ENCODE peak calls at places on chromosomes 16 and 17, in ten cellular contexts. R is HCT116; C is neural progenitor cell; V is right lobe of liver; P is H9; J is psoas muscle; Y is lower lobe of right lung; Q is GM12878; Z is body of pancreas; A is CD8-positive, alpha-beta T cell. N is an unnamed sample. For H3K4me1, the result is how much of the 10 kb centered on the place peaks cover.

GRCh38 chr17:49063652-49064051 is 66.5 kb downstream of the IGF2BP1 start:
- DNase-seq in R (no peak), C (no peak), V (no peak), P (no peak), J (no peak), Y (no peak), Q (no peak), Z (no peak), A (no peak), N (no peak)

GRCh38 chr17:46964315-46965265 is 14.5 kb downstream of the RPRML start:
- DNase-seq in R (no peak), C (peak), V (no peak), P (peak), J (no peak), Y (no peak), Q (no peak), Z (no peak), A (no peak), N (peak)

GRCh38 chr17:43900858-43901754 is 6.2 kb downstream of the MPP2 start:
- DNase-seq in R (no peak), C (peak), V (no peak), P (peak), J (no peak), Y (no peak), Q (no peak), Z (no peak), A (no peak), N (no peak)

GRCh38 chr17:20202141-20202574 is 193.0 kb downstream of the SPECC1 start:
- DNase-seq in R (no peak), C (peak), V (no peak), P (peak), J (no peak), Y (no peak), Q (no peak), Z (no peak), A (no peak), N (no peak)

GRCh38 chr16:46996391-46996790 is 22.9 kb upstream of the DNAJA2 start:
- DNase-seq in R (no peak), C (no peak), V (no peak), P (peak), J (no peak), Y (no peak), Q (no peak), Z (no peak), A (no peak), N (no peak)

GRCh38 chr16:85473909-85474640 is 139.0 kb upstream of the GSE1 start:
- DNase-seq in R (no peak), C (no peak), V (no peak), P (no peak), J (peak), Y (no peak), Q (no peak), Z (no peak), A (no peak), N (no peak)

GRCh38 chr17:42743595-42744282 is 1.1 kb downstream of the EZH1 start:
- DNase-seq in R (no peak), C (no peak), V (no peak), P (no peak), J (no peak), Y (no peak), Q (no peak), Z (no peak), A (no peak), N (peak)

GRCh38 chr17:7440823-7441174 is 1.5 kb downstream of the FGF11 start:
- DNase-seq in R (no peak), C (peak), V (peak), P (peak), J (peak), Y (no peak), Q (no peak), Z (no peak), A (no peak), N (peak)

GRCh38 chr17:75245011-75245410 is 16.4 kb downstream of the GGA3 start:
- DNase-seq in R (no peak), C (no peak), V (no peak), P (no peak), J (no peak), Y (no peak), Q (no peak), Z (no peak), A (no peak), N (no peak)

GRCh38 chr16:23333034-23333579 is 31.0 kb downstream of the SCNN1B start:
- DNase-seq in R (no peak), C (no peak), V (no peak), P (no peak), J (no peak), Y (no peak), Q (no peak), Z (no peak), A (no peak), N (no peak)

GRCh38 chr17:80008383-80008840 is 27.3 kb downstream of the TBC1D16 start:
- DNase-seq in R (peak), C (peak), V (peak), P (peak), J (peak), Y (peak), Q (no peak), Z (peak), A (peak), N (peak)

GRCh38 chr17:31843382-31843780 is 15.7 kb downstream of the COPRS start:
- DNase-seq in R (no peak), C (no peak), V (no peak), P (no peak), J (no peak), Y (no peak), Q (no peak), Z (no peak), A (no peak), N (no peak)

GRCh38 chr16:67541391-67542263 is 13.0 kb downstream of the RIPOR1 start:
- DNase-seq in R (no peak), C (no peak), V (no peak), P (no peak), J (no peak), Y (no peak), Q (no peak), Z (peak), A (no peak), N (no peak)

GRCh38 chr17:34485999-34486398 is 93.4 kb upstream of the TMEM132E start:
- DNase-seq in R (no peak), C (no peak), V (no peak), P (no peak), J (no peak), Y (no peak), Q (no peak), Z (no peak), A (no peak), N (no peak)

GRCh38 chr17:63442549-63443035 is 3.5 kb downstream of the CYB561 start:
- DNase-seq in R (no peak), C (peak), V (no peak), P (peak), J (no peak), Y (no peak), Q (no peak), Z (peak), A (no peak), N (no peak)

GRCh38 chr16:84107921-84108320 is 8.8 kb downstream of the MBTPS1 start:
- DNase-seq in R (no peak), C (no peak), V (no peak), P (no peak), J (no peak), Y (no peak), Q (no peak), Z (no peak), A (no peak), N (no peak)

GRCh38 chr16:8194795-8195194 is 395.5 kb downstream of the TMEM114 start:
- DNase-seq in R (no peak), C (peak), V (no peak), P (peak), J (no peak), Y (no peak), Q (no peak), Z (no peak), A (no peak), N (no peak)

GRCh38 chr16:35102780-35103403 is 1643.5 kb downstream of the TP53TG3F start:
- DNase-seq in R (no peak), C (no peak), V (no peak), P (no peak), J (no peak), Y (no peak), Q (no peak), Z (no peak), A (no peak), N (no peak)

GRCh38 chr16:64440005-64440404 is 681.9 kb downstream of the CDH11 start:
- DNase-seq in R (no peak), C (no peak), V (no peak), P (no peak), J (no peak), Y (no peak), Q (no peak), Z (no peak), A (no peak), N (no peak)

GRCh38 chr17:48641541-48642058 is 15.4 kb upstream of the HOXB9 start:
- DNase-seq in R (no peak), C (peak), V (no peak), P (no peak), J (no peak), Y (no peak), Q (no peak), Z (no peak), A (no peak), N (no peak)

GRCh38 chr17:5241861-5242671 is 7.4 kb upstream of the SCIMP start:
- DNase-seq in R (no peak), C (no peak), V (no peak), P (no peak), J (no peak), Y (no peak), Q (no peak), Z (no peak), A (no peak), N (peak)

GRCh38 chr16:54027126-54027922 is 259.3 kb downstream of the IRX3 start:
- DNase-seq in R (no peak), C (no peak), V (no peak), P (no peak), J (no peak), Y (no peak), Q (no peak), Z (no peak), A (no peak), N (no peak)

GRCh38 chr17:6639651-6640535 is 618 bp downstream of the KIAA0753 start:
- DNase-seq in R (no peak), C (peak), V (peak), P (peak), J (peak), Y (peak), Q (no peak), Z (peak), A (no peak), N (peak)

GRCh38 chr16:84048871-84049270 is 6.3 kb upstream of the SLC38A8 start:
- DNase-seq in R (no peak), C (no peak), V (no peak), P (no peak), J (no peak), Y (no peak), Q (no peak), Z (peak), A (no peak), N (peak)

GRCh38 chr16:70407811-70408274 is 31.1 kb downstream of the ST3GAL2 start:
- DNase-seq in R (no peak), C (peak), V (no peak), P (no peak), J (no peak), Y (no peak), Q (no peak), Z (no peak), A (no peak), N (no peak)

GRCh38 chr17:79989106-79989835 is 46.4 kb downstream of the TBC1D16 start:
- DNase-seq in R (no peak), C (no peak), V (no peak), P (no peak), J (no peak), Y (no peak), Q (no peak), Z (no peak), A (no peak), N (peak)

GRCh38 chr17:57544381-57544780 is 200.7 kb downstream of the CCDC182 start:
- DNase-seq in R (no peak), C (no peak), V (no peak), P (no peak), J (no peak), Y (no peak), Q (no peak), Z (no peak), A (no peak), N (no peak)

DNA sequence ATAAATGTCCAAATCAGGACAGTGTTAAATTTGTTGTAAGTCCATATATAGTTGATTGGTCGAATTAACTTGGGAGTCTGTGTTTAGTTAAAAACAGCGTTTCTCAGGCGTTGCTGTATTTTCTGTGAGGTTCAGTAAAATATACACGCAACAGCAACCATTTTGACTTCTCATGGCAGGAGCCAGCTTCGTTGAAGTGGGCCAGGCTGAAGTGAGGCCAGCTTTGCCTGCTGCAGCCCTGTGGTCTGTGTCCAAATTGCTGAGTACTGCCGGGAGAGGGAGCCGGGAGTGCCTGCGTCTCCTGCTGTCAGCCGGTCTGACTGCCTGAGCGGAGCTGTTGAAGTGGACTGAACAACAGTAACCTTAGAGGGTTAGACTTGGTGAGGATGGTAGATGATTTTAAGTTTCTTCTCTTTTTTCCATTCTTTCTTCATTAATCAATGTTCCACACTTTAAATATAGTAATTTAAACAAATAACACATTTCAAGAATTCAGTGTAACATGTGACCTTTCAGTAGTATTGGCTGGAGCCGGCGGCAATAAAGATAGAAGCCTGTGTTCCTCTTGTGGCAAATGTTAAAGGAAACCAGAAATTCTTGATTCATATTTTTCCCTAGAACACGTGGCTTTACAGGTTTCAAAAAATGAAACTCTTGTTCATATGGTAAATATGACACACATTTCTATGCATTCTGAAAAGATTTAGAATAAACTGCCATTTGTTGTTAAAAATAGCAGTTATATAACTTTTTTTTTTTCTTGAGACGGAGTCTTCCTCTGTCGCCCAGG is 37.0 kb upstream of the ZNF750 start:
- DNase-seq in R (peak), C (peak), V (peak), P (peak), J (peak), Y (peak), Q (no peak), Z (peak), A (no peak), N (peak)
- TF ChIP-seq CTCF in R (peak), C (peak), V (peak), P (peak), J (peak), Y (peak), Q (no peak), Z (peak), A (no peak), N (peak)

GRCh38 chr16:49843758-49844157 is 12.2 kb downstream of the ZNF423 start:
- DNase-seq in R (no peak), C (no peak), V (no peak), P (no peak), J (no peak), Y (no peak), Q (no peak), Z (no peak), A (no peak), N (no peak)
- H3K4me1 ChIP-seq in R (under half), C (under half), V (under half), P (under half), J (under half), Y (under half), Q (under half), Z (under half), A (under half), N (under half)

GRCh38 chr16:20741555-20742285 is at the start of gene THUMPD1:
- DNase-seq in R (peak), C (peak), V (peak), P (peak), J (peak), Y (peak), Q (peak), Z (peak), A (peak), N (peak)
- TF ChIP-seq CTCF in R (peak), C (peak), V (no peak), P (no peak), J (no peak), Y (peak), Q (peak), Z (peak), A (peak), N (peak)

GRCh38 chr17:2852729-2853110 is 56.5 kb downstream of the RAP1GAP2 start:
- DNase-seq in R (no peak), C (peak), V (no peak), P (no peak), J (peak), Y (no peak), Q (no peak), Z (no peak), A (no peak), N (peak)

GRCh38 chr17:2853111-2853721 is 57.0 kb downstream of the RAP1GAP2 start:
- DNase-seq in R (no peak), C (peak), V (no peak), P (peak), J (peak), Y (peak), Q (no peak), Z (peak), A (no peak), N (peak)

GRCh38 chr17:2854662-2855061 is 58.4 kb downstream of the RAP1GAP2 start:
- DNase-seq in R (no peak), C (no peak), V (no peak), P (no peak), J (no peak), Y (no peak), Q (no peak), Z (peak), A (no peak), N (no peak)

GRCh38 chr17:2855063-2855600 is 58.9 kb downstream of the RAP1GAP2 start:
- DNase-seq in R (no peak), C (no peak), V (no peak), P (no peak), J (no peak), Y (no peak), Q (no peak), Z (no peak), A (no peak), N (no peak)

DNA sequence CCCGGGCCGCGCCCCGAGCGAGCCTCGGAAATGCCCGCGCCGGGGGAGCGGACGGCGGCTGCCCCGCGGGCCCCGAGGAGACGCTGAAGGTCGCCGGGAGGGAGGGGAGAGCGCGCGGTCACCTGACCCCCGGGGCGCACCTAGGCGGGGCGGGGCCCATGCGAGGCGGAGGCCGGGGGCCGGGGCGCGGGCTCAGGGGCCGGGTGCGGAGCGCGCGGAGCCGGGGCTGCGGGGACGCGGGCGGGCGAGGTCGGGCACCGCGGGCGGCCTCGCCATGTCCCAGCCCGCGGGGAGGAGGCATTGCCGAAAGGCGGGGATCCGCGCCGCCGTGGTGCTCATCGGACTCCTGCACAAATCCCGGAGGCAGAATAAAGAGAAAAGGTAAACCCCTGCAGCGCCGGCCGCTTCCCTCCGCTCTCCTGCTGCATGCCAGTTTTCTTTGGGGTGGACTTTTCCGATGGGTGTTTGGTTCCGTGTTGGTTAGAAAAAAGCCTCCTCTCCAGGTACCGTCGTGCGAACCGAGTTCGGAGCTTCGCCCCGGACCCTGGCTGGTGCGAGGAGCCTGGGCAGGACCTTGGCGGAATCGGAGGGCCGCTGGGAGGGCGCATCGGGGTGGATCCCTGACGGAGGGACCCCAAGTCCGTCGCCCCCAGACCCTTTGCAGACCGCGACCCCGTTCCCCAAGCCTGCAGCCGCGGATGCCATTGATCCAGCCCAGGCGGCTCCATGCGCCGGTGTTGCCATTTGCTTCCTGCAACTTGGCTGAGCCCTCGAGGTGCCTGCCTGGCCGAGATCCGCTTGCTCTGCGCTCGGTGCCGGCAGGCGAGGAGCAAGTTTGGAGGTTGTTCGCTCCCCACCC is 57.7 kb downstream of the RAP1GAP2 start:
- DNase-seq in R (no peak), C (peak), V (no peak), P (no peak), J (no peak), Y (peak), Q (no peak), Z (peak), A (no peak), N (peak)
- H3K4me1 ChIP-seq in R (under half), C (under half), V (under half), P (under half), J (under half), Y (under half), Q (under half), Z (under half), A (under half), N (under half)

GRCh38 chr16:87579691-87580090 is 22.6 kb upstream of the JPH3 start:
- DNase-seq in R (no peak), C (no peak), V (no peak), P (no peak), J (no peak), Y (no peak), Q (no peak), Z (no peak), A (no peak), N (no peak)

GRCh38 chr16:87582966-87583325 is 19.4 kb upstream of the JPH3 start:
- DNase-seq in R (no peak), C (no peak), V (no peak), P (no peak), J (no peak), Y (no peak), Q (no peak), Z (no peak), A (no peak), N (no peak)

GRCh38 chr16:87581867-87582220 is 20.5 kb upstream of the JPH3 start:
- DNase-seq in R (peak), C (no peak), V (no peak), P (no peak), J (peak), Y (no peak), Q (no peak), Z (peak), A (no peak), N (peak)

GRCh38 chr16:87582221-87582965 is 19.9 kb upstream of the JPH3 start:
- DNase-seq in R (no peak), C (peak), V (no peak), P (no peak), J (peak), Y (no peak), Q (no peak), Z (no peak), A (no peak), N (peak)

GRCh38 chr16:87580855-87581261 is 21.4 kb upstream of the JPH3 start:
- DNase-seq in R (no peak), C (no peak), V (no peak), P (no peak), J (no peak), Y (no peak), Q (no peak), Z (no peak), A (no peak), N (no peak)
- TF ChIP-seq CTCF in R (no peak), C (no peak), V (no peak), P (peak), J (no peak), Y (no peak), Q (no peak), Z (no peak), A (no peak), N (no peak)

N was measured in spleen.